ENCODE peak calls at places on chromosomes 6 and 20, in ten cellular contexts. B is left ventricle myocardium superior; D is DND-41; P is Panc1; I is activated CD8-positive, alpha-beta T cell treated with anti-CD3 and anti-CD28 coated beads, Interleukin-2, amount 10 ng/mL, durations not matched to agents 7 days and 5 days; G is body of pancreas; R is gastrocnemius medialis; K is natural killer cell; J is HepG2; O is left lobe of liver. W is an unnamed sample.

GRCh38 chr20:18657575-18657974 is 69.7 kb downstream of the DTD1 start:
- ATAC-seq in B (peak), D (no peak), P (no peak), I (no peak), G (no peak), R (no peak), K (no peak), J (no peak), O (no peak), W (no peak)

GRCh38 chr20:31845300-31845863 is at the start of gene FOXS1:
- ATAC-seq in B (peak), D (no peak), P (peak), I (no peak), G (no peak), R (no peak), K (no peak), J (no peak), O (no peak), W (no peak)

GRCh38 chr6:108846628-108847027 is 1.6 kb upstream of the ARMC2 start:
- ATAC-seq in B (no peak), D (no peak), P (no peak), I (no peak), G (no peak), R (no peak), K (no peak), J (no peak), O (no peak), W (no peak)

GRCh38 chr6:28764761-28765282 is 159.0 kb downstream of the TRIM27 start:
- ATAC-seq in B (no peak), D (no peak), P (no peak), I (no peak), G (no peak), R (no peak), K (no peak), J (no peak), O (no peak), W (no peak)

GRCh38 chr6:160750276-160750689 is 48.2 kb downstream of the PLG start:
- ATAC-seq in B (no peak), D (no peak), P (peak), I (no peak), G (no peak), R (no peak), K (no peak), J (peak), O (peak), W (no peak)

GRCh38 chr20:38150595-38151170 is 14.4 kb downstream of the TGM2 start:
- ATAC-seq in B (no peak), D (no peak), P (no peak), I (no peak), G (no peak), R (no peak), K (no peak), J (no peak), O (no peak), W (no peak)

GRCh38 chr6:82862543-82862942 is 203.1 kb downstream of the UBE3D start:
- ATAC-seq in B (no peak), D (peak), P (peak), I (no peak), G (peak), R (no peak), K (no peak), J (no peak), O (no peak), W (no peak)

GRCh38 chr6:11929451-11929850 is 82.7 kb upstream of the HIVEP1 start:
- ATAC-seq in B (no peak), D (no peak), P (no peak), I (no peak), G (no peak), R (no peak), K (no peak), J (no peak), O (no peak), W (no peak)

GRCh38 chr6:39841291-39841690 is 49.1 kb downstream of the DAAM2 start:
- ATAC-seq in B (no peak), D (no peak), P (no peak), I (no peak), G (no peak), R (no peak), K (no peak), J (no peak), O (no peak), W (no peak)

GRCh38 chr6:107045733-107046312 is 17.8 kb downstream of the MTRES1 start:
- ATAC-seq in B (peak), D (no peak), P (no peak), I (no peak), G (no peak), R (no peak), K (no peak), J (no peak), O (no peak), W (no peak)

GRCh38 chr6:18226451-18226850 is 37.9 kb downstream of the DEK start:
- ATAC-seq in B (no peak), D (no peak), P (peak), I (no peak), G (no peak), R (no peak), K (no peak), J (peak), O (no peak), W (no peak)

GRCh38 chr6:3247255-3248146 is 11.2 kb upstream of the PSMG4 start:
- ATAC-seq in B (peak), D (no peak), P (peak), I (no peak), G (peak), R (peak), K (no peak), J (peak), O (no peak), W (no peak)

GRCh38 chr6:52420668-52421358 is 671 bp downstream of the EFHC1 start:
- ATAC-seq in B (peak), D (no peak), P (peak), I (peak), G (peak), R (no peak), K (no peak), J (peak), O (peak), W (no peak)

GRCh38 chr20:47051936-47052566 is 157.4 kb downstream of the EYA2 start:
- ATAC-seq in B (no peak), D (no peak), P (no peak), I (no peak), G (no peak), R (no peak), K (no peak), J (no peak), O (no peak), W (no peak)